ENCODE peak calls at places on chromosomes 6 and 20, in four cellular contexts. E, B, L and S are unnamed samples.
A peak's percentile ranks its signal among the peaks of the same experiment; 100 is the strongest.

GRCh38 chr6:143755301-143755744 is 77.6 kb downstream of the PHACTR2 start:
- DNase-seq in E (peak; percentile 87), B (no peak), L (no peak), S (peak; percentile 39)

GRCh38 chr6:168061269-168062210 is 17.5 kb downstream of the FRMD1 start:
- DNase-seq in E (no peak), B (no peak), L (no peak), S (no peak)

GRCh38 chr6:52420668-52421358 is 671 bp downstream of the EFHC1 start:
- DNase-seq in E (peak; percentile 42), B (no peak), L (no peak), S (no peak)

GRCh38 chr6:100593522-100593921 is 128.8 kb upstream of the SIM1 start:
- DNase-seq in E (no peak), B (no peak), L (no peak), S (no peak)

GRCh38 chr6:25178336-25178735 is 100.8 kb upstream of the CARMIL1 start:
- DNase-seq in E (no peak), B (no peak), L (no peak), S (no peak)

GRCh38 chr6:98118357-98119045 is 715.9 kb upstream of the POU3F2 start:
- DNase-seq in E (no peak), B (no peak), L (no peak), S (no peak)

GRCh38 chr6:1767481-1768246 is 157.9 kb downstream of the FOXC1 start:
- DNase-seq in E (peak; percentile 71), B (no peak), L (no peak), S (peak; percentile 54)

GRCh38 chr6:56954389-56955170 is at the start of gene BEND6:
- DNase-seq in E (peak; percentile 88), B (peak; percentile 28), L (peak; percentile 49), S (peak; percentile 49)

GRCh38 chr6:32816746-32817204 is at the start of gene HLA-DOB:
- DNase-seq in E (peak; percentile 27), B (no peak), L (peak; percentile 29), S (no peak)

GRCh38 chr6:121093928-121094327 is 240.4 kb downstream of the TBC1D32 start:
- DNase-seq in E (peak; percentile 61), B (no peak), L (no peak), S (no peak)

GRCh38 chr6:2072450-2072849 is 173.0 kb downstream of the GMDS start:
- DNase-seq in E (peak; percentile 60), B (no peak), L (no peak), S (no peak)

GRCh38 chr6:81465859-81466258 is 286.6 kb downstream of the TENT5A start:
- DNase-seq in E (peak; percentile 48), B (no peak), L (peak; percentile 63), S (no peak)

GRCh38 chr6:12060780-12061619 is 48.9 kb downstream of the HIVEP1 start:
- DNase-seq in E (peak; percentile 84), B (peak; percentile 71), L (peak; percentile 97), S (peak; percentile 70)

GRCh38 chr20:25081730-25082497 is at the start of gene VSX1:
- DNase-seq in E (no peak), B (no peak), L (no peak), S (no peak)